ENCODE peak calls at places on chromosomes 1 and 21, in four cellular contexts. G, S, K and X are unnamed samples.

GRCh38 chr21:26246073-26246472 is 75.5 kb upstream of the APP start:
- DNase-seq in G (no peak), S (no peak), K (no peak), X (no peak)

GRCh38 chr21:33096426-33096825 is 26.5 kb downstream of the OLIG1 start:
- DNase-seq in G (no peak), S (no peak), K (no peak), X (no peak)

GRCh38 chr21:38910390-38911008 is 104.8 kb downstream of the ETS2 start:
- DNase-seq in G (no peak), S (no peak), K (peak), X (no peak)

GRCh38 chr1:182889997-182890396 is 50.9 kb downstream of the DHX9 start:
- DNase-seq in G (no peak), S (no peak), K (no peak), X (no peak)

GRCh38 chr1:101079341-101079740 is 53.8 kb upstream of the DPH5 start:
- DNase-seq in G (no peak), S (no peak), K (no peak), X (no peak)

GRCh38 chr21:26846036-26846931 is 1.1 kb upstream of the ADAMTS1 start:
- DNase-seq in G (peak), S (peak), K (peak), X (peak)

GRCh38 chr1:8660455-8660854 is 157.0 kb downstream of the RERE start:
- DNase-seq in G (no peak), S (peak), K (peak), X (peak)

GRCh38 chr1:15246960-15247614 is at the start of gene FHAD1:
- DNase-seq in G (peak), S (peak), K (peak), X (peak)

GRCh38 chr1:4277598-4277997 is 376.8 kb upstream of the AJAP1 start:
- DNase-seq in G (no peak), S (no peak), K (no peak), X (no peak)

GRCh38 chr1:4275083-4275482 is 375.0 kb upstream of the C1orf174 start:
- DNase-seq in G (no peak), S (no peak), K (no peak), X (no peak)

GRCh38 chr1:4272568-4272967 is 372.5 kb upstream of the C1orf174 start:
- DNase-seq in G (no peak), S (no peak), K (no peak), X (no peak)

GRCh38 chr1:4273747-4274146 is 373.7 kb upstream of the C1orf174 start:
- DNase-seq in G (no peak), S (no peak), K (no peak), X (no peak)

DNA sequence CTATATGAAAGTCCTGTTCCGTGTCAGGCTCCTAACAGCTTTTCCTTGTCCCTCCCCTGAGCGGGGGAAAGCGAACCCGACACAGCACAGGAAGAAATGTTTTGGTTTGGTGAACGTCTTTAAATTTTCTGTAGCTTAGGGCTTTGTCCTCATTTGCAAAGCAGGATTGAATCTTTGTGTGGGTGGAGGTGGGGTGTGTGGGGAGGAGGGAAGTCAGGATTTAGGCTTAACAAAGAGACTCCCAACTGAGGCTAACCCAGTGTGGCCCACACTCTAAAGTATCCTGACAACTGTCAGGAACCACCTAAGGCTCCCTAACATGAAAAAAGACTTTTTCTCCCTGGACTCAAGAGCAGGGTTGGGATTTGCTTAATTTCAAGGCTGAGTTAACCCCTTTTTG is 376.2 kb upstream of the C1orf174 start:
- DNase-seq in G (no peak), S (no peak), K (no peak), X (no peak)
- H3K4me3 ChIP-seq in G (no peak), S (no peak), K (no peak), X (no peak)

GRCh38 chr1:44031900-44032817 is 897 bp upstream of the SLC6A9 start:
- DNase-seq in G (peak), S (no peak), K (no peak), X (no peak)
- H3K4me3 ChIP-seq in G (peak), S (peak), K (no peak), X (no peak)

DNA sequence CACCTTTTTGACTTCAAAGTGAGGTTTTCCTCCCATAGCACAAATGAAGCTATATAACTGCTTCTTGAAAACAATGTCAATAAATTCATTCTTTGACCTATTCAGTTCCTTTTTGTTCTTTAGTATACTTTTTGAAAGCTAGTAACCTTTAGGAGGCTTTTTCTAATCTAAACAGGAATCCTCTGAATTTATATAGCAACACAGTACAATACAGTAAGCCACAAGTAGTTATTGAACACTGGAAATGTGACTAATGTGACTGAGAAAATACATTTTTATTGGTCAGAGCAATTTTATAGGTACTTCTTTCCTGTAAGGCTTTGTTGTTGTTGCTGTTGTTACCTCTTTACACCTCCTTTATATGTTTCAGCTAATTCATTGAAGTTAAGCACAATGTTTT is 49.8 kb downstream of the ADGRL2 start:
- DNase-seq in G (no peak), S (no peak), K (no peak), X (no peak)
- H3K4me3 ChIP-seq in G (no peak), S (no peak), K (no peak), X (no peak)

DNA sequence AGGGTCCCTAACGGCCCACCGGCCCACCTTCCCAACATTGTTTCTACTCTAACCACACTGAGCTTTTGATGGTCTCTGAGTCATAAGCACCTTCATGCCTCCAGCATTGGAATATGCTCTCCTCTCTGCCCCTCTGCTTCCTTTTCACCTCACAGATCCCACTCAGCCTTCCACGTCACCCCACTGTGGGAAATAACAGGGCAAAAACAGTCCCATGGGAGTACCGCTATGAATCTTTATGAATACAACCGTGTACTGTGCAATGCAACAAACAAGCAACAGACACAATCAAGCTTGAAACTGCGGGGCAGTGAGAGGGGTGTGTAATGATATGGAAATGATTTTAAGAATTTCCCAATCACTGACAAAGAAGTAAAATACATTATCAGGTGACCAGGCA is 5.3 kb upstream of the SARS1 start:
- DNase-seq in G (no peak), S (no peak), K (no peak), X (no peak)
- H3K4me3 ChIP-seq in G (no peak), S (no peak), K (no peak), X (no peak)

GRCh38 chr1:83064589-83065242 is 934.2 kb downstream of the TTLL7 start:
- DNase-seq in G (no peak), S (peak), K (no peak), X (no peak)
- H3K4me3 ChIP-seq in G (no peak), S (peak), K (no peak), X (peak)

DNA sequence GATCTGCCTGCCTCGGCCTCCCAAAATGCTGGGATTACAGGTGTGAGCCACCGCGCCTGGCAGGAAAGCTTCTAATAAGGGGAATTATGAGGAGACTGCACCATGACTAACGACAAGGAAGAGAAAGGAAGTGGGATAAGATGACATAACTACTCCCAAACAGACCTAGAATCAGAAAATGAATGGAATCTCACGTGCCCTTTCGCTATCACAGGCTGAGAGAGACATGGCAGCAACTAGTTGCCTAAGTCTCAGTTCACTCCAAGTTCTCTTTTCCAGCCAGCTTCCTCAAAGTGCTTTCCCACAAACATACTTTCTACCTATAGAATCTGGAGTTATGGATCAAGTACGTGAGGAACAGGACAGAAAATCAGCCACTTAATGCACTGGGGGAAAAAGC is 2.0 kb downstream of the PI4KB start:
- DNase-seq in G (no peak), S (peak), K (no peak), X (no peak)
- H3K4me3 ChIP-seq in G (no peak), S (peak), K (no peak), X (no peak)

GRCh38 chr1:156493749-156494148 is 6.8 kb downstream of the MEF2D start:
- DNase-seq in G (no peak), S (no peak), K (no peak), X (no peak)

GRCh38 chr1:156492013-156492590 is 8.5 kb downstream of the MEF2D start:
- DNase-seq in G (no peak), S (no peak), K (no peak), X (no peak)

GRCh38 chr1:156492591-156493080 is 7.9 kb downstream of the MEF2D start:
- DNase-seq in G (no peak), S (no peak), K (peak), X (no peak)

GRCh38 chr1:156494309-156494895 is 6.2 kb downstream of the MEF2D start:
- DNase-seq in G (no peak), S (no peak), K (no peak), X (no peak)

GRCh38 chr1:156493154-156493631 is 7.4 kb downstream of the MEF2D start:
- DNase-seq in G (no peak), S (no peak), K (peak), X (no peak)
- H3K4me3 ChIP-seq in G (peak), S (no peak), K (no peak), X (no peak)

GRCh38 chr21:44089001-44089911 is 17.9 kb upstream of the PWP2 start:
- DNase-seq in G (no peak), S (no peak), K (no peak), X (no peak)
- H3K4me3 ChIP-seq in G (no peak), S (no peak), K (no peak), X (no peak)

GRCh38 chr1:204288061-204288588 is 71.6 kb downstream of the PLEKHA6 start:
- DNase-seq in G (peak), S (peak), K (peak), X (no peak)
- H3K4me3 ChIP-seq in G (peak), S (no peak), K (no peak), X (no peak)

GRCh38 chr1:2019162-2019542 is at the start of gene GABRD:
- DNase-seq in G (no peak), S (no peak), K (no peak), X (peak)
- H3K4me3 ChIP-seq in G (peak), S (no peak), K (peak), X (no peak)